ENCODE peak calls at places on chromosomes 1 and 21, in seven cellular contexts. Q is fibroblast of mammary gland, I is choroid plexus epithelial cell, E is tibial artery, V is OCI-LY7, G is AG09309, X is HFF-Myc. M is an unnamed sample.

GRCh38 chr1:78146137-78146822 is 100.5 kb downstream of the GIPC2 start:
- DNase-seq in Q (peak), I (no peak), E (no peak), V (no peak), G (peak), X (no peak), M (no peak)

GRCh38 chr21:15444118-15444960 is 285.4 kb upstream of the USP25 start:
- DNase-seq in Q (peak), I (peak), E (no peak), V (no peak), G (no peak), X (no peak), M (no peak)

GRCh38 chr1:203185061-203185461 is 1.4 kb downstream of the CHI3L1 start:
- DNase-seq in Q (no peak), I (no peak), E (peak), V (no peak), G (no peak), X (no peak), M (no peak)

GRCh38 chr1:22712502-22713271 is 2.0 kb downstream of the EPHB2 start:
- DNase-seq in Q (peak), I (no peak), E (no peak), V (no peak), G (no peak), X (peak), M (peak)

GRCh38 chr1:25727819-25728286 is 72.1 kb upstream of the SELENON start:
- DNase-seq in Q (no peak), I (peak), E (no peak), V (no peak), G (no peak), X (no peak), M (no peak)

GRCh38 chr1:95086949-95087533 is 14.3 kb upstream of the ALG14 start:
- DNase-seq in Q (peak), I (peak), E (no peak), V (no peak), G (peak), X (peak), M (no peak)

GRCh38 chr1:167805041-167805556 is 83.3 kb downstream of the MPZL1 start:
- DNase-seq in Q (no peak), I (no peak), E (no peak), V (peak), G (no peak), X (no peak), M (peak)

GRCh38 chr1:174998569-174999215 is 1.1 kb upstream of the CACYBP start:
- DNase-seq in Q (peak), I (peak), E (no peak), V (peak), G (no peak), X (no peak), M (no peak)

GRCh38 chr1:25926731-25927496 is 20.7 kb upstream of the STMN1 start:
- DNase-seq in Q (no peak), I (no peak), E (no peak), V (no peak), G (no peak), X (no peak), M (no peak)

GRCh38 chr1:32903991-32904776 is 3.0 kb upstream of the TMEM54 start:
- DNase-seq in Q (no peak), I (no peak), E (peak), V (no peak), G (no peak), X (no peak), M (no peak)

GRCh38 chr1:156498447-156499193 is 2.0 kb downstream of the MEF2D start:
- DNase-seq in Q (peak), I (peak), E (peak), V (peak), G (no peak), X (no peak), M (no peak)

GRCh38 chr1:118861216-118861615 is 126.9 kb downstream of the TBX15 start:
- DNase-seq in Q (no peak), I (no peak), E (no peak), V (no peak), G (no peak), X (no peak), M (no peak)

GRCh38 chr1:2921970-2922686 is 99.1 kb upstream of the ACTRT2 start:
- DNase-seq in Q (no peak), I (no peak), E (peak), V (peak), G (no peak), X (no peak), M (peak)

GRCh38 chr1:152110860-152111514 is 4.3 kb downstream of the TCHH start:
- DNase-seq in Q (peak), I (peak), E (no peak), V (no peak), G (peak), X (no peak), M (no peak)

GRCh38 chr1:53509775-53510174 is 50.6 kb downstream of the DMRTB1 start:
- DNase-seq in Q (no peak), I (no peak), E (no peak), V (no peak), G (no peak), X (no peak), M (no peak)

GRCh38 chr1:155080250-155081228 is 1.9 kb downstream of the EFNA3 start:
- DNase-seq in Q (no peak), I (no peak), E (no peak), V (peak), G (no peak), X (no peak), M (no peak)

GRCh38 chr1:93394514-93394913 is 48.8 kb downstream of the DR1 start:
- DNase-seq in Q (peak), I (no peak), E (no peak), V (no peak), G (no peak), X (no peak), M (no peak)

GRCh38 chr1:30757196-30757949 is at the start of gene LAPTM5:
- DNase-seq in Q (peak), I (peak), E (peak), V (peak), G (no peak), X (peak), M (peak)

GRCh38 chr1:39407889-39408640 is 83.4 kb upstream of the BMP8A start:
- DNase-seq in Q (no peak), I (no peak), E (no peak), V (no peak), G (no peak), X (no peak), M (no peak)

GRCh38 chr1:94236021-94236491 is 1.3 kb downstream of the ARHGAP29 start:
- DNase-seq in Q (no peak), I (peak), E (no peak), V (no peak), G (no peak), X (no peak), M (no peak)

GRCh38 chr1:163307479-163308171 is 14.1 kb upstream of the NUF2 start:
- DNase-seq in Q (peak), I (peak), E (no peak), V (no peak), G (peak), X (no peak), M (no peak)

GRCh38 chr1:234925440-234926251 is 203.0 kb downstream of the TOMM20 start:
- DNase-seq in Q (peak), I (peak), E (peak), V (peak), G (peak), X (peak), M (no peak)
- H3K4me3 ChIP-seq in Q (no peak), I (no peak), E (no peak), V (peak), G (no peak), X (no peak), M (no peak)

DNA sequence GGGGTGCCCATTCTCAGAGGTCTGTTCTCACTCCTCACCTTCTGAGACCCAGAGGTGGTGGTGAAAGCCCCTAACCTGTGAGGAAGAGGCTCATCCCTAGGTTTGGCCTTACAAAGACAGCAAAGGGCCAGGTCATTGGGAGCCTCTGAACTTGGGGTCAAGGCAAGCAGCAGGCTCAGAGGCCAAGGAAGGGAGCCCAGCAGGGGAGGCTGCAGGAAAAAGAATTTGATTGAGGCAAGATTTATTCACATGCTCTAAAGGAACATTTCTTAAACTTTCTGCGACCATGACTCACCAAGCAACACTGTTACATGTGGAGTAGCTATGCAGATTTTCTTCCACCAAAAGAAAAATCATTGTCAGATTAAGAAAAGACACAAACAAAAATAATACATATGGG is 132.5 kb upstream of the SYT6 start:
- DNase-seq in Q (peak), I (peak), E (no peak), V (no peak), G (no peak), X (no peak), M (no peak)
- TF ChIP-seq CTCF in Q (no peak), I (peak), E (no peak), V (no peak), G (peak), X (no peak), M (no peak)

GRCh38 chr1:161217831-161218230 is 2.7 kb downstream of the FCER1G start:
- DNase-seq in Q (no peak), I (no peak), E (no peak), V (no peak), G (no peak), X (no peak), M (no peak)
- H3K4me3 ChIP-seq in Q (no peak), I (no peak), E (peak), V (peak), G (no peak), X (no peak), M (no peak)

GRCh38 chr21:36126166-36126565 is 8.7 kb upstream of the CBR3 start:
- DNase-seq in Q (no peak), I (no peak), E (no peak), V (no peak), G (no peak), X (no peak), M (no peak)

GRCh38 chr21:36124395-36124794 is 10.5 kb upstream of the CBR3 start:
- DNase-seq in Q (no peak), I (no peak), E (peak), V (no peak), G (no peak), X (no peak), M (no peak)

GRCh38 chr21:36127250-36127904 is 7.5 kb upstream of the CBR3 start:
- DNase-seq in Q (no peak), I (no peak), E (peak), V (no peak), G (no peak), X (no peak), M (no peak)

GRCh38 chr21:36126621-36127110 is 8.2 kb upstream of the CBR3 start:
- DNase-seq in Q (no peak), I (no peak), E (no peak), V (no peak), G (no peak), X (no peak), M (no peak)

GRCh38 chr21:36125513-36126121 is 9.3 kb upstream of the CBR3 start:
- DNase-seq in Q (peak), I (peak), E (no peak), V (peak), G (no peak), X (no peak), M (no peak)
- TF ChIP-seq CTCF in Q (peak), I (peak), E (peak), V (peak), G (peak), X (peak), M (peak)

GRCh38 chr21:34890258-34890723 is 158.8 kb downstream of the RUNX1 start:
- DNase-seq in Q (no peak), I (no peak), E (no peak), V (no peak), G (no peak), X (no peak), M (no peak)
- H3K4me3 ChIP-seq in Q (peak), I (peak), E (peak), V (peak), G (peak), X (peak), M (peak)